ENCODE peak calls at places on chromosomes 11 and 22, in six cellular contexts. U is MCF 10A, G is astrocyte of the spinal cord, T is stomach, O is mucosa of descending colon, F is glutamatergic neuron. Z is an unnamed sample.
A peak's percentile ranks its signal among the peaks of the same experiment; 100 is the strongest.

GRCh38 chr11:96781082-96781481 is 391.3 kb downstream of the JRKL start:
- DNase-seq in U (no peak), F (no peak), O (no peak), G (no peak), T (no peak), Z (no peak)

GRCh38 chr11:74820763-74821162 is 72.1 kb downstream of the RNF169 start:
- DNase-seq in G (peak; percentile 91), U (peak; percentile 55), F (no peak), T (no peak), O (no peak), Z (peak; percentile 31)

GRCh38 chr11:16956538-16957153 is 57.6 kb downstream of the PLEKHA7 start:
- DNase-seq in O (no peak), G (no peak), U (peak; percentile 51), F (no peak), T (no peak), Z (peak; percentile 54)

GRCh38 chr11:114439229-114440120 is at the start of gene REXO2:
- DNase-seq in T (peak; percentile 97), F (peak; percentile 95), G (peak; percentile 95), U (peak; percentile 96), O (peak; percentile 96), Z (peak; percentile 90)

GRCh38 chr11:4626207-4627105 is 10.8 kb upstream of the OR51D1 start:
- DNase-seq in F (peak; percentile 84), G (peak; percentile 66), T (peak; percentile 64), U (peak; percentile 88), O (no peak), Z (peak; percentile 27)

GRCh38 chr11:422249-422656 is 7.5 kb upstream of the SIGIRR start:
- DNase-seq in U (no peak), F (no peak), T (no peak), G (no peak), O (no peak), Z (no peak)

GRCh38 chr11:75351541-75352416 is at the start of gene ARRB1:
- DNase-seq in T (peak; percentile 82), G (no peak), O (peak; percentile 89), U (peak; percentile 41), F (peak; percentile 74), Z (no peak)

GRCh38 chr11:62013266-62014157 is 46.1 kb upstream of the FTH1 start:
- DNase-seq in O (peak; percentile 55), U (peak; percentile 96), G (no peak), F (no peak), T (no peak), Z (peak; percentile 66)

GRCh38 chr11:102147031-102147430 is 36.8 kb downstream of the YAP1 start:
- DNase-seq in O (no peak), U (no peak), T (no peak), F (no peak), G (no peak), Z (no peak)

GRCh38 chr11:3857628-3858027 is 2.2 kb downstream of the STIM1 start:
- DNase-seq in F (no peak), T (no peak), G (no peak), O (no peak), U (no peak), Z (no peak)

GRCh38 chr11:125071408-125071807 is 8.3 kb downstream of the SLC37A2 start:
- DNase-seq in G (no peak), T (no peak), F (no peak), O (no peak), U (peak; percentile 43), Z (no peak)

GRCh38 chr11:84089072-84090057 is 803.2 kb upstream of the CCDC90B start:
- DNase-seq in F (no peak), G (no peak), O (no peak), T (no peak), U (no peak), Z (no peak)

GRCh38 chr22:24088796-24089195 is 77.7 kb downstream of the CABIN1 start:
- DNase-seq in T (no peak), O (no peak), G (peak; percentile 45), U (no peak), F (no peak), Z (no peak)

GRCh38 chr11:67195971-67196418 is 70.3 kb upstream of the GRK2 start:
- DNase-seq in O (no peak), F (no peak), T (no peak), U (peak; percentile 33), G (peak; percentile 61), Z (no peak)

GRCh38 chr11:100878474-100878873 is 191.4 kb downstream of the ARHGAP42 start:
- DNase-seq in F (no peak), O (no peak), T (no peak), U (no peak), G (peak; percentile 79), Z (no peak)

GRCh38 chr22:42365942-42366660 is 66.1 kb downstream of the NFAM1 start:
- DNase-seq in F (no peak), O (no peak), T (no peak), G (no peak), U (no peak), Z (no peak)

GRCh38 chr11:86089659-86090058 is 20.8 kb upstream of the PICALM start:
- DNase-seq in O (no peak), G (peak; percentile 76), F (no peak), T (no peak), U (no peak), Z (no peak)

DNA sequence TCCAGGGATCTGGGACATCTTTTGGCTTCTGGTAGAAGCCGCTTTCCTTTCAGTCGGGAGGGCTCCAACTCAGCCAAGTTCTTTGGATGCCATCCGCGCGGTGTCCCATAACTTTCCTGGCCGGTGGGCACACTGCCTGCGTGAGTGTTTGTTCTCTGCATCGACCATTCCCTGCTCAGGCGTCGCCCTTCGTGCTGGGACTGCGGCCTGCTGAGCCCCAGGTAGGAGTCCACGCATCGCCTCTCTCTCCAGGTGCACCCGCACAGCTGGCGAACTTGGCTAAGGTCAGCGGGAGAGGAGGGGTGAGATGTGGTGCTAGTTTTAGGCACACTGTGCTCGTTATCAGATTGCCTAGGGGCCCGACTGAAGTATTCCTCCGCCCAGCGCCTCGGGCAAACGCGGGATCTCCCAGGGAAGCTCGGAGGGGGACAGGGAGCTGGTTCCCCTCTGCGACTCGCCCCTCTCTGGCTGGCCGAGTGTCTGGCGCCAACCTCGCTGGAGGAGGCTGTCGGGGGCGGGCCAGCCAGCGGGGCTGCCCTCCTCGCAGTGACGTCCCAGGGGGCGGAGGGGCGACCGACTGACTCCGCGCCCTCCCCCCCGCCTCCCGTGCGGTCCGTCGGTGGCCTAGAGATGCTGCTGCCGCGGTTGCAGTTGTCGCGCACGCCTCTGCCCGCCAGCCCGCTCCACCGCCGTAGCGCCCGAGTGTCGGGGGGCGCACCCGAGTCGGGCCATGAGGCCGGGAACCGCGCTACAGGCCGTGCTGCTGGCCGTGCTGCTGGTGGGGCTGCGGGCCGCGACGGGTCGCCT is at the start of gene LAYN:
- DNase-seq in F (peak; percentile 65), T (peak; percentile 28), O (peak; percentile 53), G (peak; percentile 61), U (no peak), Z (no peak)
- TF ChIP-seq CTCF in F (no peak), T (no peak), O (no peak), G (no peak), U (no peak), Z (no peak)

DNA sequence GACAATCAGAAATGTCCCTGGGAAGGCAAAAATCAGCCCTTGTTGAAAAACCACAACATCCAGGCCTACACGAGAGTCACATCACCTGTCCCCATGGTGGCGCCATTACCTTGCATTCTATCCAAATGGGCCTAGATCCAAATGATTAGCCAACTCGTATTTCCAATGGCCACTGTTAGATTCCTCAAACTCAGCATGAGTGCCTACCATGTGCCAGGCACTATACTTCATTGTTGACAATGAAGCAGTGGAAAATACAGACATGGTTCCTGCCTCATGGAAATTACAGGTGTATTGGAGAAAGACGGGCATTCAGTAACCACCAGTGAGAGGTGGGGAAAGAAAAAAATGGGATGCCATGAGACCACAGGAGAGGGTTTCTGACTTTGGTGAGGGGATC is 29.8 kb upstream of the CREB3L1 start:
- DNase-seq in U (peak; percentile 82), T (peak; percentile 75), O (peak; percentile 57), G (peak; percentile 52), F (no peak), Z (peak; percentile 69)
- TF ChIP-seq CTCF in U (peak; percentile 22), T (peak; percentile 78), O (peak; percentile 13), G (peak; percentile 31), F (no peak), Z (peak; percentile 79)

GRCh38 chr11:15258433-15259350 is 144.0 kb downstream of the INSC start:
- DNase-seq in G (peak; percentile 54), F (no peak), T (no peak), U (peak; percentile 51), O (no peak), Z (peak; percentile 1)
- TF ChIP-seq CTCF in G (peak; percentile 32), F (no peak), T (no peak), U (peak; percentile 23), O (no peak), Z (peak; percentile 34)

GRCh38 chr11:106059617-106060016 is 17.5 kb downstream of the KBTBD3 start:
- DNase-seq in G (no peak), F (no peak), O (no peak), T (no peak), U (no peak), Z (no peak)

GRCh38 chr11:106062592-106062949 is 14.6 kb downstream of the KBTBD3 start:
- DNase-seq in O (no peak), U (no peak), T (no peak), F (no peak), G (no peak), Z (no peak)

GRCh38 chr11:106063009-106063408 is 14.1 kb downstream of the KBTBD3 start:
- DNase-seq in T (no peak), U (no peak), O (no peak), F (no peak), G (no peak), Z (no peak)

GRCh38 chr11:106061249-106061794 is 15.8 kb downstream of the KBTBD3 start:
- DNase-seq in F (no peak), G (no peak), T (no peak), O (no peak), U (no peak), Z (no peak)

GRCh38 chr11:106061936-106062591 is 15.1 kb downstream of the KBTBD3 start:
- DNase-seq in G (no peak), U (no peak), F (no peak), T (no peak), O (no peak), Z (no peak)
- TF ChIP-seq CTCF in G (no peak), U (no peak), F (no peak), T (no peak), O (no peak), Z (no peak)

GRCh38 chr11:118884613-118885274 is 1.1 kb downstream of the CXCR5 start:
- DNase-seq in T (no peak), G (no peak), F (no peak), O (no peak), U (no peak), Z (no peak)
- TF ChIP-seq CTCF in T (no peak), G (no peak), F (no peak), O (no peak), U (no peak), Z (no peak)

DNA sequence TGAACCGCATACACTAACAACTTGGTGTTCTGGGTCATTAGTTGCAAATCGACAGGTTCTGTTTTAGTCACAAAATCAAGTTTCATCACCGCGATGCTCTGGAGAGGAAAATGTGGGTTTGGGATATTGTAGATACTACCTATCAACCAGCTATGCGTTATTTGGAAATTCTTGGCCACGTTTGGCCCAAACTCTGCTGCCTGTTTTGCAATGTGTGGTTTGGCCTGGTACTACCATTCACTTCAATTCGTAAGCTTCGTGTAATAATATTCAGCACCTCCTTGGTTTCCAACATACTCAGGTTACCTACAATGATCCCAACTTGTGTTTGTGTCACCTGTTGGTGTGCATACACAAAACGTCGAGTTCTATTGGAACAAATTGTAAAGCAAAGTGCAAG is 16.2 kb upstream of the ACER3 start:
- DNase-seq in T (no peak), O (no peak), F (no peak), G (no peak), U (no peak), Z (no peak)
- TF ChIP-seq CTCF in T (no peak), O (no peak), F (no peak), G (no peak), U (no peak), Z (no peak)

GRCh38 chr22:40043086-40043485 is 48.3 kb downstream of the FAM83F start:
- DNase-seq in T (no peak), F (no peak), G (no peak), O (peak; percentile 44), U (peak; percentile 94), Z (peak; percentile 17)
- TF ChIP-seq CTCF in T (no peak), F (no peak), G (no peak), O (no peak), U (no peak), Z (no peak)